ENCODE peak calls at places on chromosomes 16 and 17, in seven cellular contexts. M is NCI-H1417, C is neural crest cell, O is foreskin fibroblast, H is mucosa of gallbladder, G is dorsolateral prefrontal cortex, F is NCI-H1694 treated with DMSO at 0.1 percent for 48 hours. J is an unnamed sample.

GRCh38 chr16:85162478-85163277 is 50.4 kb upstream of the CIBAR2 start:
- DNase-seq in H (no peak), F (peak; percentile 73), O (peak; percentile 84), C (no peak), M (no peak), G (no peak), J (peak; percentile 61)

GRCh38 chr17:66949501-66949900 is 15.0 kb upstream of the CACNG4 start:
- DNase-seq in O (no peak), H (no peak), C (no peak), M (no peak), F (no peak), G (no peak), J (no peak)

GRCh38 chr16:75803753-75804152 is 77.5 kb upstream of the CPHXL start:
- DNase-seq in H (no peak), F (no peak), G (no peak), M (no peak), O (no peak), C (no peak), J (no peak)

GRCh38 chr16:23119570-23119969 is 29.7 kb downstream of the USP31 start:
- DNase-seq in C (no peak), M (no peak), F (no peak), O (peak; percentile 65), H (no peak), G (no peak), J (peak; percentile 45)

GRCh38 chr17:8345052-8345690 is 5.5 kb downstream of the ODF4 start:
- DNase-seq in F (no peak), M (no peak), H (no peak), O (no peak), G (no peak), C (no peak), J (no peak)

GRCh38 chr17:61284174-61284573 is 115.5 kb upstream of the TBX2 start:
- DNase-seq in H (no peak), F (no peak), M (no peak), C (no peak), G (no peak), O (peak; percentile 82), J (peak; percentile 88)

GRCh38 chr16:57187508-57187854 is 1.4 kb downstream of the RSPRY1 start:
- DNase-seq in M (no peak), C (no peak), H (no peak), O (no peak), G (no peak), F (no peak), J (no peak)

GRCh38 chr16:84526794-84527485 is 22.5 kb upstream of the MEAK7 start:
- DNase-seq in O (peak; percentile 44), G (no peak), F (no peak), C (peak; percentile 43), H (no peak), M (no peak), J (no peak)

GRCh38 chr16:67082100-67082499 is 27.6 kb upstream of the PHAF1 start:
- DNase-seq in M (no peak), O (no peak), H (no peak), F (no peak), G (no peak), C (no peak), J (no peak)

J was measured in skeletal muscle cell.